ENCODE peak calls at places on chromosome 20, in nine cellular contexts. M, U, V, X, E, B, N, S and A are unnamed samples.

GRCh38 chr20:40945754-40946451 is 82.7 kb upstream of the TOP1 start:
- DNase-seq in M (peak), U (peak), V (peak), X (peak), E (no peak), B (peak), N (peak), S (peak), A (peak)

GRCh38 chr20:20498081-20498861 is 130.4 kb downstream of the INSM1 start:
- DNase-seq in M (no peak), U (peak), V (peak), X (peak), E (no peak), B (no peak), N (peak), S (no peak), A (no peak)

GRCh38 chr20:37275125-37275524 is 13.5 kb upstream of the GHRH start:
- DNase-seq in M (no peak), U (no peak), V (no peak), X (no peak), E (no peak), B (peak), N (no peak), S (no peak), A (no peak)

GRCh38 chr20:48722737-48723191 is 105.0 kb downstream of the PREX1 start:
- DNase-seq in M (no peak), U (no peak), V (peak), X (no peak), E (no peak), B (peak), N (peak), S (peak), A (peak)

GRCh38 chr20:20814685-20815084 is 102.2 kb upstream of the RALGAPA2 start:
- DNase-seq in M (no peak), U (no peak), V (no peak), X (peak), E (no peak), B (no peak), N (no peak), S (peak), A (peak)

GRCh38 chr20:32028647-32029372 is 18.6 kb downstream of the CCM2L start:
- DNase-seq in M (no peak), U (peak), V (no peak), X (peak), E (no peak), B (no peak), N (no peak), S (peak), A (peak)

GRCh38 chr20:63972312-63973159 is 2.8 kb upstream of the ZNF512B start:
- DNase-seq in M (no peak), U (peak), V (no peak), X (no peak), E (no peak), B (no peak), N (no peak), S (no peak), A (no peak)

GRCh38 chr20:11112837-11113236 is 439.0 kb upstream of the JAG1 start:
- DNase-seq in M (no peak), U (no peak), V (peak), X (no peak), E (no peak), B (no peak), N (peak), S (no peak), A (no peak)

GRCh38 chr20:57103146-57103800 is 163.2 kb downstream of the BMP7 start:
- DNase-seq in M (no peak), U (no peak), V (no peak), X (peak), E (no peak), B (no peak), N (no peak), S (no peak), A (no peak)

GRCh38 chr20:43799150-43799711 is 72.4 kb upstream of the GTSF1L start:
- DNase-seq in M (no peak), U (peak), V (peak), X (no peak), E (no peak), B (no peak), N (peak), S (peak), A (no peak)

DNA sequence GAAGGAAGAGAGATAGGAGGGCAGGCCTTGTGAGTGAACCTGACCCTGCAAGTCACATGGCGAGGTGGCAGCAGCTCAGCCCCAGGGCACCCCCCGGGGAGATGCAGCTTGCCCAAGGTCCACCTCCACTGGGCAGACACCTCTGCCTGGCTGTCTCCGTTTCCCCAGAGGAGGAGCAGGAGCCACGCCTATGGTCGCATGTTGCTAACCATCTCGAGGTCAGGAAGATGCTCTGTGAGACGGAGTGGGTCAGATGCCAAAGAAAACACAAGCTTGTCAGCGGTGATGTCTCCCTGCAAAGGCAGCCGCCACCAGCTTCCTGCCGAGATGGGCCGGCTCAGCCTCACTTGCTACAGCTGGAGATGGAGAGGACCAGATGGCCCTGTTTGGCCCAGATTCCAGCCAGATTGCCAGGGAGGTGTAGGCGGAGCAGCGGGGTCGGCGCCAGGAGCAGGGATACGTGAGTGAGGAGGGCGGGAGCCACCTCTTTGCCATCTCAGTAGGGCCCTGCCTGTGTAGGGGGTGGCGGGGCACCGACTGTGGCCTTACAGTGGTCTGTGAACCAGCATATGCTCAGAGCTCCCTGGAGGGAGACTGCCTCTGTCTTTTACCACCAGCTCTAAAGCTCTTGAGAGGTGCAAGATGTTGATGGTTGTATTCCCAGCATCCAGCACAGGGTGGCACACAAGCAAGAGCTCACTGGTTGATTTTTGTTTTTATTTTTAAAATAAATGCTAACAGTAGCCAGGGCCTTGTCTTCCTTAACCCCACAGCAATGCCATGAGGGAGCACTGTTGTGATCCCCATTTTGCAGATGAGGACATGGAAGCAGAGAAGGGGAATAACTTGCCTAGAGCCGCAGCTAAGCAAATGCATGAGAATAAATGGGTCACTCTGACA is 42.9 kb upstream of the FAM83D start:
- DNase-seq in M (no peak), U (peak), V (peak), X (no peak), E (no peak), B (peak), N (no peak), S (no peak), A (no peak)
- TF ChIP-seq EZH2phosphoT487 in M (no peak), U (no peak), V (no peak), X (no peak), E (no peak), B (no peak), N (no peak), S (no peak), A (no peak)

GRCh38 chr20:18650224-18650623 is 62.4 kb downstream of the DTD1 start:
- DNase-seq in M (no peak), U (no peak), V (no peak), X (no peak), E (no peak), B (no peak), N (no peak), S (no peak), A (no peak)
- TF ChIP-seq EZH2phosphoT487 in M (no peak), U (no peak), V (no peak), X (no peak), E (no peak), B (no peak), N (no peak), S (no peak), A (no peak)

DNA sequence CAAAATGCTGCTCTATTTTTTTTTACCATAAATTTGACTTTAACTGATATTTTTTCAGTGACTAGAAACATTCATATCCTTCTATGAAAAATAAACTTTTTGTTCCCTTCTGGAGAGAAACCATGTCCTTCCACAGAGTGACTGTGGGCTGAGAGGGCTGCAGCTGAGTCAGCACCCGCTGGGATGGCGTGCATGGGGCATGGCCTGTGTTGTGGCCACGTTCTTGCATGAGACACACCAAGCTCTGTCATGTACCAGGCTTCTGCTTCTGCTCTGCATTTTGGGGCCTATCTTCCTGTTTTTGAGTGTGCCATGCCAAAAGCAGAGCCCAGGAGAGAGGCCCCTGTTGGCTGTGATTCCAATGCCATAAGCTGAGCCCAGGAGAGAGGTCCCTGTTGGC is 10.8 kb downstream of the APMAP start:
- DNase-seq in M (no peak), U (no peak), V (no peak), X (no peak), E (no peak), B (no peak), N (no peak), S (no peak), A (no peak)
- TF ChIP-seq EZH2phosphoT487 in M (no peak), U (no peak), V (no peak), X (no peak), E (no peak), B (no peak), N (no peak), S (no peak), A (no peak)

GRCh38 chr20:44911264-44911921 is 1.5 kb downstream of the PABPC1L start:
- DNase-seq in M (peak), U (peak), V (peak), X (peak), E (peak), B (peak), N (peak), S (peak), A (peak)
- TF ChIP-seq EZH2phosphoT487 in M (no peak), U (no peak), V (no peak), X (no peak), E (no peak), B (no peak), N (no peak), S (no peak), A (no peak)

GRCh38 chr20:36098364-36098763 is 56.2 kb upstream of the EPB41L1 start:
- DNase-seq in M (no peak), U (no peak), V (peak), X (no peak), E (peak), B (peak), N (no peak), S (no peak), A (no peak)

GRCh38 chr20:36099106-36099505 is 55.4 kb upstream of the EPB41L1 start:
- DNase-seq in M (no peak), U (no peak), V (no peak), X (no peak), E (no peak), B (no peak), N (no peak), S (no peak), A (no peak)

GRCh38 chr20:36096404-36096799 is 58.1 kb upstream of the EPB41L1 start:
- DNase-seq in M (no peak), U (no peak), V (peak), X (no peak), E (no peak), B (no peak), N (no peak), S (no peak), A (no peak)

GRCh38 chr20:36097331-36097730 is 57.2 kb upstream of the EPB41L1 start:
- DNase-seq in M (no peak), U (no peak), V (peak), X (no peak), E (no peak), B (no peak), N (no peak), S (no peak), A (no peak)

GRCh38 chr20:36097751-36098151 is 56.8 kb upstream of the EPB41L1 start:
- DNase-seq in M (no peak), U (no peak), V (no peak), X (peak), E (no peak), B (no peak), N (no peak), S (no peak), A (peak)
- TF ChIP-seq EZH2phosphoT487 in M (no peak), U (no peak), V (no peak), X (no peak), E (no peak), B (no peak), N (no peak), S (no peak), A (no peak)

DNA sequence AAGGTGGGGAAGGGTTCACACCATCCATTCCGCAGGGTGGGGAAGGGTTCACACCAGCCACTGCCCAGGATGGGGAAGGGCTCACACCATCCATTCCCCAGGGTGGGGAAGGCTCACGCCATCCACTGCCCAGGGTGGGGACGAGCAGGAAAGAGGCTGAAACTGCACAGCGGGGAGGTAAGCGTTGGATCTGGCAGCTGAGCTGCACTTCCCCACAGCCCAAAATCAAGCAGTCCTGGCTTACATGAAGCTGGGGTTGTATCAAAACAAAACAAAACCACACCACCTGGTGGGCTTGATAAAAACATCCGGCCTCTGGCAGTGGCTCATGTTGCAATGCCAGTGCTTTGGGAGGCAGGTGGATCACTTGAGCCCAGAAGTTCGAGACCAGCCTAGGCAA is 268.5 kb downstream of the TAF4 start:
- DNase-seq in M (no peak), U (no peak), V (no peak), X (peak), E (no peak), B (peak), N (no peak), S (no peak), A (peak)
- TF ChIP-seq EZH2phosphoT487 in M (no peak), U (no peak), V (no peak), X (no peak), E (no peak), B (no peak), N (no peak), S (no peak), A (no peak)

GRCh38 chr20:61230-61629 is 26.2 kb upstream of the DEFB125 start:
- DNase-seq in M (no peak), U (no peak), V (no peak), X (no peak), E (no peak), B (no peak), N (no peak), S (no peak), A (no peak)

GRCh38 chr20:64026-64603 is 23.4 kb upstream of the DEFB125 start:
- DNase-seq in M (no peak), U (no peak), V (no peak), X (no peak), E (no peak), B (no peak), N (no peak), S (no peak), A (no peak)

GRCh38 chr20:61757-62156 is 25.7 kb upstream of the DEFB125 start:
- DNase-seq in M (no peak), U (no peak), V (no peak), X (no peak), E (no peak), B (no peak), N (no peak), S (no peak), A (no peak)

GRCh38 chr20:62487-62886 is 25.0 kb upstream of the DEFB125 start:
- DNase-seq in M (no peak), U (no peak), V (no peak), X (no peak), E (no peak), B (no peak), N (no peak), S (no peak), A (no peak)

GRCh38 chr20:64766-65322 is 22.6 kb upstream of the DEFB125 start:
- DNase-seq in M (no peak), U (no peak), V (no peak), X (no peak), E (no peak), B (no peak), N (no peak), S (no peak), A (no peak)
- TF ChIP-seq EZH2phosphoT487 in M (no peak), U (no peak), V (no peak), X (no peak), E (no peak), B (no peak), N (no peak), S (no peak), A (no peak)

GRCh38 chr20:9027626-9028025 is 41.3 kb upstream of the PLCB4 start:
- DNase-seq in M (no peak), U (no peak), V (no peak), X (no peak), E (no peak), B (no peak), N (no peak), S (no peak), A (no peak)

GRCh38 chr20:9024996-9025395 is 43.9 kb upstream of the PLCB4 start:
- DNase-seq in M (no peak), U (no peak), V (no peak), X (no peak), E (no peak), B (no peak), N (no peak), S (no peak), A (no peak)

GRCh38 chr20:9028419-9028818 is 40.5 kb upstream of the PLCB4 start:
- DNase-seq in M (no peak), U (no peak), V (peak), X (no peak), E (no peak), B (no peak), N (no peak), S (no peak), A (no peak)

GRCh38 chr20:9024596-9024995 is 44.3 kb upstream of the PLCB4 start:
- DNase-seq in M (no peak), U (no peak), V (no peak), X (no peak), E (no peak), B (no peak), N (no peak), S (no peak), A (no peak)

GRCh38 chr20:9025643-9026042 is 43.2 kb upstream of the PLCB4 start:
- DNase-seq in M (no peak), U (no peak), V (peak), X (no peak), E (no peak), B (no peak), N (peak), S (no peak), A (no peak)
- TF ChIP-seq EZH2phosphoT487 in M (no peak), U (no peak), V (no peak), X (no peak), E (no peak), B (no peak), N (no peak), S (no peak), A (no peak)

DNA sequence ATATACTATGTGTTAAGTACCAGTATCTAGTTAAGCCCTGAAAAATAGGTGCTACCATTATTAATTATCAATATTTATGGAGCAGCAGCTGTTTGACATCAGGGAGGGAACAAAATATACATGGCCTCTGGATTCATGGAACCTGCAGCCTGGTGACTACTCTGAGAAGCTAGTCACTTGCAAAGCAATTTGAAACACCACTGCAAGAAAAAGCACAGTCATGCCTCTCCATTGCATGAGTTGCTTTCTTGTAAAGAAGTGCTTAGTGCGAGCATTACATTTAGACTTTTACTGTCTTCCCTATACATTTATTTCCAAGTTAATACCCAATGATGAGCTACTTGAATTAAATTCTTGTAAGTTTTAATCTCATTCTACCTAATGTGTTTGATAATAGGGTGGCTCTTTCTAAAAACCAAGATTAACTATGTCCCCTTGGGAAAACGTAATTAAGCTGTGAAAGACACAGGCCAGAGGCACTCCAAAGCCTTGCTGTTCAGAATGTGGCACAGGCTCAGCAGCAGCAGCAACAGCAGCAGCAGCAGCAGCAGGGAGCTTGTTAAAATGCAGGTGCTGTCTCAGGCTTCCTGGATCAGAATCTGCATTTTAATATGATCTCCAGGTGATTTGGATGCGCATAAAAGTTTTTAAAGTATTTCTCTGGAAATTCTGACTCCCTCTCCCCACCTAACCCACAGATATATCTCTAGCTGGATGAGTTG is 83.6 kb downstream of the PFDN4 start:
- DNase-seq in M (no peak), U (no peak), V (no peak), X (peak), E (no peak), B (no peak), N (no peak), S (no peak), A (peak)
- TF ChIP-seq EZH2phosphoT487 in M (no peak), U (no peak), V (no peak), X (no peak), E (no peak), B (no peak), N (no peak), S (no peak), A (no peak)

GRCh38 chr20:33169176-33169794 is 1.3 kb downstream of the BPIFA2 start:
- DNase-seq in M (no peak), U (no peak), V (no peak), X (peak), E (peak), B (peak), N (peak), S (no peak), A (peak)

GRCh38 chr20:33167859-33168258 is at the start of gene BPIFA2:
- DNase-seq in M (no peak), U (no peak), V (no peak), X (no peak), E (no peak), B (no peak), N (no peak), S (no peak), A (no peak)

GRCh38 chr20:33176101-33176500 is 8.1 kb downstream of the BPIFA2 start:
- DNase-seq in M (no peak), U (no peak), V (no peak), X (peak), E (no peak), B (no peak), N (no peak), S (no peak), A (no peak)

GRCh38 chr20:33175123-33175522 is 7.2 kb downstream of the BPIFA2 start:
- DNase-seq in M (no peak), U (no peak), V (no peak), X (no peak), E (no peak), B (no peak), N (no peak), S (no peak), A (no peak)

GRCh38 chr20:33172781-33173180 is 4.8 kb downstream of the BPIFA2 start:
- DNase-seq in M (no peak), U (no peak), V (no peak), X (no peak), E (no peak), B (no peak), N (no peak), S (no peak), A (no peak)
- TF ChIP-seq EZH2phosphoT487 in M (no peak), U (no peak), V (no peak), X (no peak), E (no peak), B (no peak), N (no peak), S (no peak), A (no peak)